ENCODE peak calls at places on chromosomes 2 and 18, in six cellular contexts. C is PC-3, V is vagina, O is cardiac muscle cell, H is breast epithelium, B is lower lobe of right lung. W is an unnamed sample.

GRCh38 chr18:62812242-62812641 is 96.9 kb downstream of the PHLPP1 start:
- DNase-seq in V (no peak), C (peak; percentile 84), O (no peak), H (no peak), B (no peak), W (no peak)

GRCh38 chr2:10165816-10166488 is 43.4 kb downstream of the RRM2 start:
- DNase-seq in H (no peak), C (no peak), O (no peak), V (no peak), B (no peak), W (no peak)

GRCh38 chr2:232237460-232237859 is 141.1 kb upstream of the ALPP start:
- DNase-seq in C (no peak), V (no peak), B (no peak), H (no peak), O (no peak), W (no peak)

GRCh38 chr2:156319811-156320490 is 12.6 kb downstream of the NR4A2 start:
- DNase-seq in H (no peak), V (no peak), O (peak; percentile 55), C (no peak), B (peak; percentile 75), W (no peak)

GRCh38 chr18:60549338-60549960 is 176.9 kb upstream of the MC4R start:
- DNase-seq in B (no peak), C (peak; percentile 87), O (peak; percentile 87), V (no peak), H (no peak), W (peak; percentile 30)

GRCh38 chr2:121076501-121076820 is 208.5 kb downstream of the TFCP2L1 start:
- DNase-seq in C (no peak), B (no peak), O (no peak), H (no peak), V (no peak), W (no peak)

GRCh38 chr2:156573710-156574109 is 137.5 kb downstream of the GPD2 start:
- DNase-seq in C (no peak), O (no peak), H (no peak), B (no peak), V (no peak), W (no peak)

GRCh38 chr2:77028032-77028600 is 494.1 kb downstream of the LRRTM4 start:
- DNase-seq in B (no peak), C (peak; percentile 1), O (peak; percentile 2), V (no peak), H (no peak), W (no peak)

GRCh38 chr2:206219957-206220356 is 54.5 kb upstream of the ZDBF2 start:
- DNase-seq in B (no peak), V (no peak), C (no peak), H (no peak), O (no peak), W (no peak)

GRCh38 chr2:135456431-135456830 is 74.6 kb downstream of the ZRANB3 start:
- DNase-seq in H (no peak), O (no peak), C (no peak), B (no peak), V (no peak), W (no peak)

GRCh38 chr18:51568151-51568550 is 370.7 kb upstream of the MEX3C start:
- DNase-seq in B (no peak), O (no peak), H (no peak), V (no peak), C (no peak), W (no peak)

GRCh38 chr2:160214461-160215055 is 14.5 kb upstream of the ITGB6 start:
- DNase-seq in V (no peak), B (peak; percentile 54), C (peak; percentile 92), H (peak; percentile 61), O (no peak), W (no peak)

GRCh38 chr2:168211664-168212163 is 35.7 kb downstream of the STK39 start:
- DNase-seq in O (no peak), B (no peak), C (peak; percentile 39), V (no peak), H (no peak), W (no peak)

GRCh38 chr18:32906506-32907214 is 133.8 kb upstream of the KLHL14 start:
- DNase-seq in B (no peak), V (no peak), O (no peak), C (peak; percentile 2), H (no peak), W (no peak)

GRCh38 chr2:161312996-161313395 is 4.8 kb downstream of the PSMD14 start:
- DNase-seq in C (peak; percentile 53), B (no peak), H (no peak), O (no peak), V (no peak), W (no peak)

GRCh38 chr18:2955966-2956521 is 56.9 kb downstream of the LPIN2 start:
- DNase-seq in V (no peak), H (no peak), C (no peak), B (no peak), O (no peak), W (no peak)

GRCh38 chr18:2958819-2959298 is 54.1 kb downstream of the LPIN2 start:
- DNase-seq in H (peak; percentile 31), V (no peak), C (no peak), O (no peak), B (no peak), W (no peak)

GRCh38 chr18:2952605-2953004 is 60.3 kb downstream of the LPIN2 start:
- DNase-seq in V (no peak), B (no peak), O (no peak), C (no peak), H (no peak), W (no peak)

GRCh38 chr18:2954869-2955645 is 57.9 kb downstream of the LPIN2 start:
- DNase-seq in O (no peak), H (no peak), C (no peak), V (no peak), B (no peak), W (no peak)

GRCh38 chr18:2953935-2954641 is 58.9 kb downstream of the LPIN2 start:
- DNase-seq in O (no peak), B (no peak), C (no peak), V (no peak), H (no peak), W (no peak)
- H3K4me1 ChIP-seq in O (peaks cover under 1% of the 10 kb centered on the region), B (peaks cover 15% of the 10 kb centered on the region), C (no peaks in the 10 kb centered on the region), V (peaks cover 9% of the 10 kb centered on the region), H (no peaks in the 10 kb centered on the region), W (no peaks in the 10 kb centered on the region)

GRCh38 chr2:239223029-239223329 is 177.8 kb downstream of the HDAC4 start:
- DNase-seq in V (no peak), H (no peak), C (no peak), B (no peak), O (no peak), W (no peak)
- H3K4me1 ChIP-seq in V (peaks cover 73% of the 10 kb centered on the region), H (peaks cover 16% of the 10 kb centered on the region), C (no peaks in the 10 kb centered on the region), B (peaks cover 73% of the 10 kb centered on the region), O (peaks cover 15% of the 10 kb centered on the region), W (peaks cover 15% of the 10 kb centered on the region)

DNA sequence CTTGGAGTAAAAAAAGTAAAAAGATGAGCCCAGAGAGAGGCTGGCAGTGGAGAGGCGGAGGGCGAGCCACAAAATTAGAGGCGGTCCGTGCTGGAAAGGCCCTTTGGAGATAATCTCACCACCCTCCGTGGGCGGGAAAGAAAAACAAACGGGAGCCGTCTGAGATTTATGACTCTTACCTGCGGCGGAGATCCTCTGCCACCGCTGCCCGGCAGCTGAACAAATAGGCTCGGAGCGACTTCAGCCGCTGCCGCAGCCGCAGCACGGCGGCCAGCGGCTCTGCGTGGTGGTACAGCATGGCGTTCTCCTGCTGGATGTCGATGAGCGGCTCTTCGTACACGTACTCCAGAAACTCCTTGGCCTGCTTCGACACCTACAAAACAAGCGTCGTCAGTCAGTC is 94.6 kb downstream of the PLEKHM3 start:
- DNase-seq in B (peak; percentile 52), C (peak; percentile 70), H (no peak), O (no peak), V (no peak), W (no peak)
- H3K4me1 ChIP-seq in B (peaks cover 6% of the 10 kb centered on the region), C (peaks cover 8% of the 10 kb centered on the region), H (no peaks in the 10 kb centered on the region), O (peaks cover 12% of the 10 kb centered on the region), V (peaks cover 17% of the 10 kb centered on the region), W (no peaks in the 10 kb centered on the region)

GRCh38 chr2:127634066-127634617 is 11.8 kb upstream of the GPR17 start:
- DNase-seq in O (no peak), C (no peak), B (no peak), V (no peak), H (no peak), W (no peak)
- H3K4me1 ChIP-seq in O (no peaks in the 10 kb centered on the region), C (peaks cover 32% of the 10 kb centered on the region), B (peaks cover 75% of the 10 kb centered on the region), V (peaks cover 32% of the 10 kb centered on the region), H (peaks cover 10% of the 10 kb centered on the region), W (peaks cover 30% of the 10 kb centered on the region)

DNA sequence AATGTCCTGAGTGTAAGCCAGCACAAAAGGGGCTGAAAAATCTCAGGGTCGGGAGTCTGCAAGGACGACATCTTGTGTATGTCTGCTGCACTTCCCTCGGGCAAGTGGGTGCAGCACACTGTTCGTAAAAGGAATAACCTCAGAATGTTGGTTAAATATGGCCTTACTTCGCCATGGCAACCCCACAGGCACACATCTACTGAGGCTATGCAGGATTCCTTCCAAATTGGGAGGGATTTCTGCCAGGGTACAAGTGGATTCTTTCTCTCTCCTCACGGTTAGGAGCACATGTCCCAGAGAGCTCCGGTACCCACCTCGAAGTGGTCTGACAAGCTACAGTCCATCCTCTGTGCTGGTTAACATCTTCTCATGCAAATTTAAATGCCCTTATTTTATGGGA is 277.7 kb upstream of the PXDN start:
- DNase-seq in H (no peak), B (no peak), V (no peak), C (no peak), O (no peak), W (no peak)
- H3K4me1 ChIP-seq in H (no peaks in the 10 kb centered on the region), B (no peaks in the 10 kb centered on the region), V (no peaks in the 10 kb centered on the region), C (no peaks in the 10 kb centered on the region), O (peaks cover 15% of the 10 kb centered on the region), W (no peaks in the 10 kb centered on the region)

GRCh38 chr18:74288041-74288440 is 3.7 kb downstream of the CYB5A start:
- DNase-seq in B (no peak), V (no peak), O (no peak), H (no peak), C (no peak), W (no peak)

GRCh38 chr18:74288730-74289129 is 3.0 kb downstream of the CYB5A start:
- DNase-seq in B (no peak), O (no peak), V (no peak), H (no peak), C (peak; percentile 29), W (no peak)

GRCh38 chr18:74283646-74284045 is 8.1 kb downstream of the CYB5A start:
- DNase-seq in H (no peak), C (no peak), V (no peak), O (no peak), B (no peak), W (no peak)

GRCh38 chr18:74284501-74285004 is 7.2 kb downstream of the CYB5A start:
- DNase-seq in V (no peak), C (no peak), H (no peak), O (peak; percentile 78), B (no peak), W (no peak)

GRCh38 chr18:74286106-74286856 is 5.5 kb downstream of the CYB5A start:
- DNase-seq in V (no peak), B (no peak), C (peak; percentile 61), H (no peak), O (no peak), W (no peak)
- H3K4me1 ChIP-seq in V (peaks cover 53% of the 10 kb centered on the region), B (peaks cover 76% of the 10 kb centered on the region), C (peaks cover 78% of the 10 kb centered on the region), H (peaks cover 11% of the 10 kb centered on the region), O (peaks cover 50% of the 10 kb centered on the region), W (peaks cover 12% of the 10 kb centered on the region)

W was measured in NT2/D1.